ENCODE peak calls at places on chromosomes 13 and 19, in four cellular contexts. T is frontal cortex, F is M059J, E is Caki2. O is an unnamed sample.
A peak's percentile ranks its signal among the peaks of the same experiment; 100 is the strongest.

GRCh38 chr19:20367811-20368294 is 197.7 kb downstream of the ZNF737 start:
- DNase-seq in T (no peak), E (no peak), F (no peak), O (no peak)

GRCh38 chr19:17286263-17286662 is 4.6 kb downstream of the ANKLE1 start:
- DNase-seq in F (no peak), T (no peak), E (no peak), O (no peak)

GRCh38 chr19:38036707-38037106 is 129.7 kb downstream of the SIPA1L3 start:
- DNase-seq in E (no peak), F (no peak), T (no peak), O (no peak)

GRCh38 chr13:94712812-94713555 is 639 bp upstream of the SOX21 start:
- DNase-seq in E (peak; percentile 49), F (peak; percentile 46), T (no peak), O (no peak)

GRCh38 chr13:33859691-33860303 is 41.8 kb downstream of the RFC3 start:
- DNase-seq in T (no peak), F (no peak), E (no peak), O (no peak)

GRCh38 chr13:30898721-30899188 is 7.3 kb upstream of the MEDAG start:
- DNase-seq in F (peak; percentile 90), E (peak; percentile 3), T (no peak), O (no peak)

GRCh38 chr19:17226002-17226933 is at the start of gene OCEL1:
- DNase-seq in F (peak; percentile 98), E (peak; percentile 99), T (peak; percentile 96), O (peak; percentile 99)

GRCh38 chr19:9797871-9798270 is 21.0 kb downstream of the FBXL12 start:
- DNase-seq in F (no peak), E (no peak), T (no peak), O (no peak)

GRCh38 chr19:57435062-57435978 is at the start of gene ZNF749:
- DNase-seq in E (peak; percentile 97), T (peak; percentile 96), F (peak; percentile 98), O (peak; percentile 96)

GRCh38 chr13:82654851-82655517 is 1227.3 kb downstream of the SLITRK1 start:
- DNase-seq in F (peak; percentile 30), T (no peak), E (no peak), O (peak; percentile 10)

GRCh38 chr13:41813426-41813825 is 147.5 kb downstream of the VWA8 start:
- DNase-seq in E (no peak), F (peak; percentile 21), T (no peak), O (no peak)

GRCh38 chr13:34064456-34065205 is 246.7 kb downstream of the RFC3 start:
- DNase-seq in F (no peak), T (no peak), E (no peak), O (no peak)

GRCh38 chr19:28977826-28978225 is 235.1 kb downstream of the UQCRFS1 start:
- DNase-seq in E (no peak), T (no peak), F (no peak), O (no peak)

GRCh38 chr13:95714142-95714832 is 37.3 kb downstream of the DNAJC3 start:
- DNase-seq in E (peak; percentile 30), T (no peak), F (peak; percentile 78), O (no peak)

GRCh38 chr19:17205237-17206140 is 9.7 kb upstream of the USE1 start:
- DNase-seq in E (no peak), F (peak; percentile 52), T (no peak), O (peak; percentile 59)

GRCh38 chr13:35978607-35979316 is 152.4 kb downstream of the DCLK1 start:
- DNase-seq in F (peak; percentile 66), E (peak; percentile 47), T (no peak), O (no peak)

GRCh38 chr19:51726049-51726448 is 2.3 kb upstream of the HAS1 start:
- DNase-seq in T (peak; percentile 73), E (peak; percentile 90), F (peak; percentile 42), O (peak; percentile 34)

GRCh38 chr13:36515466-36515865 is 83.2 kb downstream of the CCNA1 start:
- DNase-seq in T (no peak), F (no peak), E (no peak), O (no peak)

GRCh38 chr13:105428816-105429215 is 1106.6 kb downstream of the EFNB2 start:
- DNase-seq in T (no peak), F (peak; percentile 66), E (no peak), O (no peak)

GRCh38 chr19:5150902-5151741 is 182.2 kb downstream of the KDM4B start:
- DNase-seq in F (no peak), T (no peak), E (no peak), O (no peak)

GRCh38 chr13:86562876-86563275 is 763.7 kb upstream of the SLITRK6 start:
- DNase-seq in F (no peak), E (no peak), T (no peak), O (no peak)

GRCh38 chr19:49084206-49085019 is 838 bp upstream of the SNRNP70 start:
- DNase-seq in E (no peak), F (no peak), T (no peak), O (no peak)

GRCh38 chr19:43675269-43675879 is 5.4 kb upstream of the PLAUR start:
- DNase-seq in F (peak; percentile 89), E (peak; percentile 86), T (no peak), O (no peak)

GRCh38 chr13:72820156-72820897 is 38.4 kb downstream of the PIBF1 start:
- DNase-seq in T (no peak), F (peak; percentile 26), E (no peak), O (no peak)

GRCh38 chr13:27034678-27035111 is 136.9 kb downstream of the USP12 start:
- DNase-seq in F (no peak), E (no peak), T (no peak), O (no peak)

GRCh38 chr13:45367358-45367757 is 26.4 kb upstream of the TPT1 start:
- DNase-seq in T (no peak), F (peak; percentile 95), E (peak; percentile 90), O (no peak)

GRCh38 chr19:30558793-30559192 is 186.6 kb downstream of the ZNF536 start:
- DNase-seq in F (no peak), T (no peak), E (no peak), O (no peak)

GRCh38 chr13:106344318-106344717 is 191.1 kb downstream of the EFNB2 start:
- DNase-seq in F (no peak), T (no peak), E (no peak), O (no peak)

GRCh38 chr19:45600340-45600885 is 1.6 kb downstream of the GPR4 start:
- DNase-seq in T (no peak), F (no peak), E (no peak), O (no peak)

GRCh38 chr19:47813304-47813994 is 8.3 kb upstream of the CRX start:
- DNase-seq in E (peak; percentile 35), T (no peak), F (peak; percentile 65), O (peak; percentile 52)

GRCh38 chr19:3503036-3503572 is 2.6 kb upstream of the DOHH start:
- DNase-seq in E (no peak), F (peak; percentile 82), T (no peak), O (no peak)

GRCh38 chr13:23433171-23434153 is at the start of gene SACS:
- DNase-seq in F (peak; percentile 78), E (peak; percentile 70), T (peak; percentile 24), O (no peak)

GRCh38 chr13:85771856-85772255 is 27.4 kb downstream of the SLITRK6 start:
- DNase-seq in T (no peak), E (no peak), F (no peak), O (no peak)

GRCh38 chr13:112959701-112960542 is 9.1 kb upstream of the MCF2L start:
- DNase-seq in T (no peak), E (no peak), F (no peak), O (no peak)

GRCh38 chr19:43594710-43595604 is 977 bp downstream of the IRGQ start:
- DNase-seq in F (peak; percentile 68), T (no peak), E (peak; percentile 50), O (peak; percentile 42)

GRCh38 chr13:23608704-23609413 is 38.6 kb downstream of the TNFRSF19 start:
- DNase-seq in F (no peak), E (no peak), T (no peak), O (peak; percentile 38)

GRCh38 chr19:48681127-48681470 is 8.3 kb upstream of the NTN5 start:
- DNase-seq in T (no peak), F (peak; percentile 93), E (peak; percentile 89), O (peak; percentile 44)

GRCh38 chr13:76879211-76879875 is 6.9 kb downstream of the KCTD12 start:
- DNase-seq in F (peak; percentile 80), T (no peak), E (no peak), O (peak; percentile 60)

GRCh38 chr19:50268046-50268445 is 61.1 kb downstream of the KCNC3 start:
- DNase-seq in E (no peak), F (no peak), T (no peak), O (no peak)

O was measured in ovary.